ENCODE peak calls at places on chromosomes 3 and 15, in six cellular contexts. X is Calu3, V is stomach, W is astrocyte of the spinal cord, O is lower lobe of right lung, Y is GM12865. I is an unnamed sample.

GRCh38 chr15:31824009-31824408 is 206.3 kb upstream of the CHRNA7 start:
- DNase-seq in V (no peak), W (no peak), X (no peak), Y (no peak), O (no peak), I (no peak)

GRCh38 chr15:79977431-79977940 is 6.5 kb upstream of the BCL2A1 start:
- DNase-seq in W (no peak), V (no peak), X (no peak), O (peak), Y (peak), I (no peak)

GRCh38 chr15:40340038-40340739 is 550 bp downstream of the CCDC9B start:
- DNase-seq in X (peak), O (peak), V (peak), Y (no peak), W (peak), I (peak)

GRCh38 chr15:99605490-99605931 is 39.7 kb downstream of the MEF2A start:
- DNase-seq in V (no peak), O (no peak), X (peak), Y (no peak), W (no peak), I (no peak)

GRCh38 chr15:66800584-66801235 is 98.7 kb downstream of the SMAD6 start:
- DNase-seq in W (no peak), O (no peak), X (no peak), V (no peak), Y (no peak), I (no peak)

GRCh38 chr15:46786886-46787285 is 930.4 kb upstream of the SEMA6D start:
- DNase-seq in W (no peak), X (no peak), Y (peak), V (no peak), O (no peak), I (no peak)

GRCh38 chr15:66151809-66152208 is 101.7 kb downstream of the MEGF11 start:
- DNase-seq in X (peak), Y (no peak), O (no peak), W (no peak), V (peak), I (no peak)

GRCh38 chr3:72627276-72627675 is 221.0 kb downstream of the SHQ1 start:
- DNase-seq in X (no peak), Y (peak), O (no peak), V (no peak), W (no peak), I (no peak)

GRCh38 chr15:68818088-68818670 is 2.5 kb downstream of the ANP32A start:
- DNase-seq in W (peak), Y (peak), X (peak), O (peak), V (peak), I (no peak)

GRCh38 chr3:44468572-44469520 is 8.6 kb downstream of the ZNF445 start:
- DNase-seq in W (peak), V (no peak), O (no peak), Y (no peak), X (no peak), I (no peak)

GRCh38 chr3:81910244-81910852 is 148.9 kb upstream of the GBE1 start:
- DNase-seq in Y (peak), X (peak), V (no peak), O (no peak), W (peak), I (peak)

GRCh38 chr15:47717036-47717611 is at the start of gene SEMA6D:
- DNase-seq in O (peak), Y (no peak), V (peak), W (peak), X (peak), I (peak)

GRCh38 chr3:168063122-168063521 is 32.6 kb downstream of the GOLIM4 start:
- DNase-seq in Y (no peak), X (no peak), O (no peak), W (no peak), V (no peak), I (no peak)

GRCh38 chr3:107676469-107677309 is 153.9 kb downstream of the BBX start:
- DNase-seq in W (peak), V (no peak), Y (peak), O (no peak), X (no peak), I (peak)

GRCh38 chr15:45521596-45522167 is 873 bp downstream of the SLC30A4 start:
- DNase-seq in W (peak), O (no peak), Y (peak), V (no peak), X (no peak), I (no peak)

GRCh38 chr3:34569437-34569836 is 771.0 kb downstream of the PDCD6IP start:
- DNase-seq in O (no peak), Y (no peak), X (no peak), V (no peak), W (no peak), I (no peak)

GRCh38 chr3:32457971-32458471 is 44.6 kb downstream of the CMTM6 start:
- DNase-seq in V (no peak), W (no peak), O (no peak), X (no peak), Y (no peak), I (no peak)

GRCh38 chr3:16802382-16802781 is 82.4 kb upstream of the PLCL2 start:
- DNase-seq in V (no peak), O (no peak), Y (peak), W (no peak), X (no peak), I (peak)

GRCh38 chr3:24160424-24160823 is 215.3 kb downstream of the NR1D2 start:
- DNase-seq in V (no peak), X (no peak), W (no peak), O (no peak), Y (no peak), I (peak)

GRCh38 chr3:24165583-24165982 is 220.5 kb downstream of the NR1D2 start:
- DNase-seq in X (no peak), W (no peak), Y (no peak), V (no peak), O (no peak), I (no peak)

GRCh38 chr3:24158756-24159155 is 213.7 kb downstream of the NR1D2 start:
- DNase-seq in W (no peak), V (no peak), O (no peak), Y (no peak), X (no peak), I (no peak)

GRCh38 chr3:24164967-24165366 is 219.9 kb downstream of the NR1D2 start:
- DNase-seq in W (no peak), O (no peak), Y (no peak), X (no peak), V (no peak), I (no peak)

DNA sequence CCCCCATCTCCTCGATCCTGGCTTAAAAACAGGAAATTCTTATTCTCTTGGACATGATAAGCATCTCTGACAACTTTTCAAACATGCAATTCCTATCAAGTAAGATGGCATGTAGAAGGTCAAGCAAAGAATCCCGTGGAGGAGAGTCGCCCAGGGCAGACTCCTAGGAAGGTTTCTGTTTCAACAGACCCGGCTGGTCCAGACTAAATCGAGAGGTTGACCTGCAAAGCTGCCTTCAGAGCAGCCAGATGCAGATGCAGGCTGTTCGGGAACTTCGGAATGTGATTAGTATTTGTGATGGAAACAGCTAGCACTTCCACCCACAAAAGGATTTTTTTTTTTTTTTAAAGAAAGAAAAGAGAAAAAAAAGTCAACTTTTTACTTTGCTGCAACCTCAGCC is 216.8 kb downstream of the NR1D2 start:
- DNase-seq in X (no peak), W (no peak), O (no peak), Y (no peak), V (no peak), I (peak)
- TF ChIP-seq CTCF in X (no peak), W (no peak), O (no peak), Y (no peak), V (no peak), I (no peak)

GRCh38 chr3:23926736-23927135 is 9.8 kb downstream of the RPL15 start:
- DNase-seq in W (no peak), X (peak), V (no peak), O (no peak), Y (no peak), I (no peak)
- TF ChIP-seq CTCF in W (peak), X (no peak), V (no peak), O (no peak), Y (no peak), I (peak)

DNA sequence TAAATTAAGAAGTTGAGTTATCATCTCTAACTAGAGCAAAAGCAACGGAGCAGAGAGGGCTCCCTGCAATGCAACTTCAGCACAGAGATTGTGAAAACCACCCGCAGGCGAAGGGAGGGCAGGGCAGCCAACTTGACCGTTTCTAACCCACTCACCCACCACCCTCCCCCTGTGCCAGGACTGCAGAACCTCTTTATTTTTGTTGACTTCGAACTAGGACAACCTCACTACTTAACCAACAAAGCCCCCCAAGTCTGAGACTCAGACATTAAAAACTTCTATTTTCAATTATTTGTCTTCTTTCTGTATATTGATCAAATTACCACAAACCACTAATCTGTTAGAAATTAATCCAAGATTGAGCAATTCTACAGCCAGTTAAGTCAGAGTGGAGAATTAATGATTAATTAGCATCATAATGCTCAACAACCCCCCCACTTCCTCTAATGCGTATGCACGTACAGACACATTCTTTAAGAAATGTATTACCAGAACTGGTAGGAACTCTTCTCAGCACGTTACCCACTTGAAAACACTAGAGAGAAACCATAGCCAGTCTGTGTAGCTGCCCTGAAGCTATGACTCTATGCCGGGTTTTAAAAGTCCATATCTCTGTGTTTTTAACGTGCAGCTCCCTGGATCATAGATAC is 2.0 kb downstream of the MGLL start:
- DNase-seq in W (peak), O (peak), V (no peak), Y (peak), X (peak), I (peak)
- TF ChIP-seq CTCF in W (peak), O (no peak), V (no peak), Y (peak), X (peak), I (peak)

GRCh38 chr3:33491697-33492096 is 51.5 kb upstream of the UBP1 start:
- DNase-seq in W (no peak), X (no peak), O (no peak), Y (no peak), V (no peak), I (no peak)
- TF ChIP-seq CTCF in W (no peak), X (no peak), O (no peak), Y (no peak), V (no peak), I (no peak)

DNA sequence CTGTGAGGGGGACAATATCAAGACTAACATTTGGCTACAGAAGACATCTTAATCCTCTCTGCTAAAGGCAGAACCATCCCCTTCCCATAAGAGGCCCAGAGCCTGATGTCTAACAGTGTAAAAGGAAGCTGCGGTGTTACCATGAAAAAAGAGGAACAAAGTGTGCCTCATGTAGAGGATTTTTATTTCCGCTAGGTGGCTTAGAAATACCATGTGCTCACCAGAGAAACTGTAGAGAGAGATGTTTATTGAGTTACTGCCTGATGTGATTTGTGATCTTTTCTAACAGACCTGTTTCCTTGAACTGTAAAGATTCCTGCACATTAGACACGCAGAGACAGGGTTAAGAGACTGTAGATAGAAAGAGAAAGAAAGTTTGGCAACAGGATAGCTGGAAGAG is 22.1 kb downstream of the OR5H15 start:
- DNase-seq in W (no peak), O (no peak), X (no peak), Y (peak), V (no peak), I (no peak)
- TF ChIP-seq CTCF in W (no peak), O (peak), X (no peak), Y (peak), V (no peak), I (peak)

GRCh38 chr15:28191832-28192231 is 92.7 kb upstream of the OCA2 start:
- DNase-seq in V (peak), X (no peak), O (peak), Y (no peak), W (peak), I (peak)
- TF ChIP-seq CTCF in V (no peak), X (no peak), O (peak), Y (no peak), W (peak), I (peak)

DNA sequence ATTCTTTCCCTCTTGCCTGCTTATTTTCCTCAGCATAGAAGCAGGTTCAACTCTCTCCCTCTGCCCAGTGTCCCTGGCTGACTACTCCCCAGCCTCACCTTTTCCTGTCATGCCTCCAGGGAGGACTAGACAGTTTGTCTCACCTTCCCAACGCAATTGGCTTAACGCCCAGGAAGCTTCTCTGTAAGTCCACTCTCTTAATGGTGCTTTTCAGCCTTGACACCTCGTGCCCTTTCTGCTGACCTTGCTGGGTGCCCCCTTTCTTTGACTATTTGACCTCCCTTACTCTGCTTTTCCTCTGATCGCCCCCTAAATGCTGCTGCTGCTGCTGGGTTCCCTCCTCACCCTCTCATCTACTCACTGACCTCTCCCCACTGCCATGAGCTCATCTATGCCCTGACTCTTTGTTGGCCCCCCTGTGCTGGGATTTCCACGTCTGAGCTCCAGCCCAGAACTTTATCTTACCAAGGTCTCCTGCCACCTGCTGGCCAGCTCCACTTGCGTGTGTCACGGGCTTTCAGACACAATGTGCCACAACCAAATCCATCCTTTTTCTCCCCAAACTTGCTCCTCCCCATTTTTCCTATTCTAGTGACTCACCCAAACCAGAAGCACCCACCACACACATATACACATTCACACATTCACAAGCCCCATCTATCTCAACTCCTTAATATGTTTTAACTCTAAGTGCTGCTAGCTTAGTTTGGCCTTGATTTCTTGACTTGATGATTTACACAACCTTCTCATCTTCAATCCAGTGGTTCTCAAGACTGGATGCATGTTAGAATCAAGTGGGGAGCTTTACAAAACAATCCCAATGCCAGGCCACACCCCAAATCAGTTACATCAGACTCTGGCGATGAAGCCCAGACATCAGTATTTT is 16.6 kb downstream of the EPB42 start:
- DNase-seq in V (peak), Y (peak), X (peak), O (no peak), W (peak), I (peak)
- TF ChIP-seq CTCF in V (no peak), Y (peak), X (peak), O (peak), W (peak), I (peak)

GRCh38 chr15:32983679-32984078 is 210.8 kb downstream of the FMN1 start:
- DNase-seq in V (no peak), X (no peak), Y (no peak), O (no peak), W (no peak), I (no peak)

GRCh38 chr15:32991544-32992192 is 202.8 kb downstream of the FMN1 start:
- DNase-seq in O (no peak), V (no peak), X (no peak), W (no peak), Y (no peak), I (no peak)

GRCh38 chr15:32986147-32986546 is 208.4 kb downstream of the FMN1 start:
- DNase-seq in X (no peak), Y (no peak), W (no peak), V (no peak), O (no peak), I (no peak)

GRCh38 chr15:32990071-32990470 is 204.4 kb downstream of the FMN1 start:
- DNase-seq in Y (no peak), X (no peak), V (no peak), W (no peak), O (no peak), I (no peak)

GRCh38 chr15:32987067-32987466 is 207.4 kb downstream of the FMN1 start:
- DNase-seq in W (no peak), O (no peak), X (no peak), Y (no peak), V (no peak), I (no peak)
- TF ChIP-seq CTCF in W (no peak), O (no peak), X (no peak), Y (no peak), V (no peak), I (no peak)

DNA sequence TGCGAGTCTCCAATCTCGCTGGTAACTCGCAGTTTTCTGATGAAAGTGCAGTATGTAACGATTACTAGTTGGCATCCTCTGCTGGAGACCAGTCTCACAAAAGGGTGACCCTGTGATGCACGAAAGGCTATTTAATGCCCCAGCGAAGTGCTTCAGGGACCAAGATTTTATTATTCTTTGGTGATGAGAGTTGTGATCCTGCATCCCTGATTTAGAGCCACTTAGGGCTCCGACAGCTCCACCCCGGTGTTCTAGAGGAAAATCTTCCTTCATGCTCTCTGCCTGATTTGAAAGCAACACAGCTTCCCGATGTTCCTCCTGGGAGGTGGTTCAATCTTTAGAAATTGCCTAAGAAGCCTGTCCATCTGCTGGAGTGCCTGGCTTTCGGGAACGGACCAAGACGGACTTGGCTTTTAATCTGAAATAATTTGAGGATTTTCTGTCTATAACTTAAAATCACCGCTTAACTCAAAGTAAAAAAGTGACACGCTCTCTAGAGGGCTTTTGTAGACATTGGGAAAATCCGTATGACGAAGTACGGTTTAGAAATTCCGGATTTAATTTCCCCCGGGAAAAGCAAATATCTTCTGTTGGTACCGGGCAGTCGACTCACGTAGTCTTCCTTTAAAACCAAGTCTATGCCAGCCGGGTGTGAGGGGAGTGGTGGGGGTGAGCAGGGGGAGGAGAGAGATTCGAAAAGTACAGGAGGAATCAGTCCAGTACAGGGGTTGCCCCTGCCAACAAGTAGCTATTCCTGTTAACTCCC is 990 bp upstream of the ALCAM start:
- DNase-seq in X (peak), V (peak), O (no peak), W (peak), Y (peak), I (peak)
- TF ChIP-seq CTCF in X (no peak), V (no peak), O (no peak), W (no peak), Y (no peak), I (no peak)

I was measured in HFFc6.